ENCODE peak calls at places on chromosomes 6 and 20, in seven cellular contexts. M is stomach, U is HCT116, T is sigmoid colon, D is transverse colon, G is K562, P is upper lobe of left lung. V is an unnamed sample.

GRCh38 chr6:151716446-151717047 is 90.9 kb upstream of the ESR1 start:
- DNase-seq in M (no peak), U (no peak), T (no peak), D (no peak), G (no peak), P (peak; percentile 53), V (no peak)

GRCh38 chr20:44495257-44495656 is 19.6 kb downstream of the TTPAL start:
- DNase-seq in M (no peak), U (no peak), T (no peak), D (no peak), G (no peak), P (no peak), V (no peak)

GRCh38 chr6:13429406-13429753 is 58.0 kb downstream of the GFOD1 start:
- DNase-seq in M (no peak), U (no peak), T (no peak), D (no peak), G (no peak), P (peak; percentile 16), V (no peak)

GRCh38 chr6:111727798-111728197 is 122.1 kb upstream of the TRAF3IP2 start:
- DNase-seq in M (no peak), U (peak; percentile 16), T (no peak), D (no peak), G (peak; percentile 29), P (no peak), V (no peak)

GRCh38 chr6:111038534-111039252 is 48.6 kb upstream of the SLC16A10 start:
- DNase-seq in M (no peak), U (no peak), T (no peak), D (no peak), G (peak; percentile 2), P (no peak), V (peak; percentile 30)

GRCh38 chr6:148769304-148769968 is 22.6 kb downstream of the UST start:
- DNase-seq in M (no peak), U (no peak), T (no peak), D (no peak), G (no peak), P (no peak), V (no peak)

GRCh38 chr6:83252717-83253116 is 59.6 kb downstream of the RWDD2A start:
- DNase-seq in M (no peak), U (no peak), T (no peak), D (no peak), G (no peak), P (no peak), V (no peak)

GRCh38 chr6:22146581-22147468 is 150.0 kb downstream of the PRL start:
- DNase-seq in M (no peak), U (no peak), T (no peak), D (no peak), G (no peak), P (no peak), V (no peak)

GRCh38 chr20:57664476-57664875 is 44.2 kb upstream of the ZBP1 start:
- DNase-seq in M (no peak), U (no peak), T (peak; percentile 57), D (peak; percentile 3), G (no peak), P (no peak), V (no peak)

GRCh38 chr6:157770946-157771345 is 52.1 kb upstream of the SNX9 start:
- DNase-seq in M (no peak), U (no peak), T (no peak), D (no peak), G (no peak), P (no peak), V (no peak)

GRCh38 chr20:13059398-13060136 is 50.8 kb downstream of the SPTLC3 start:
- DNase-seq in M (no peak), U (no peak), T (no peak), D (no peak), G (no peak), P (no peak), V (no peak)

GRCh38 chr6:25851961-25852360 is 20.1 kb upstream of the SLC17A1 start:
- DNase-seq in M (no peak), U (no peak), T (no peak), D (no peak), G (no peak), P (no peak), V (no peak)

GRCh38 chr20:41268917-41269652 is 48.4 kb downstream of the ZHX3 start:
- DNase-seq in M (no peak), U (no peak), T (no peak), D (no peak), G (no peak), P (no peak), V (no peak)

GRCh38 chr6:95228636-95229035 is 348.7 kb upstream of the MANEA start:
- DNase-seq in M (no peak), U (no peak), T (no peak), D (no peak), G (no peak), P (no peak), V (no peak)

GRCh38 chr20:57695012-57695411 is 14.8 kb downstream of the PMEPA1 start:
- DNase-seq in M (peak; percentile 74), U (peak; percentile 48), T (no peak), D (no peak), G (no peak), P (peak; percentile 50), V (no peak)

GRCh38 chr6:83193747-83194582 is 808 bp downstream of the RWDD2A start:
- DNase-seq in M (peak; percentile 51), U (peak; percentile 21), T (peak; percentile 76), D (peak; percentile 57), G (peak; percentile 63), P (peak; percentile 57), V (peak; percentile 21)

GRCh38 chr6:10237284-10238043 is 177.4 kb downstream of the TFAP2A start:
- DNase-seq in M (no peak), U (peak; percentile 86), T (no peak), D (peak; percentile 10), G (no peak), P (no peak), V (no peak)

GRCh38 chr6:10513544-10513943 is 7.6 kb upstream of the GCNT2 start:
- DNase-seq in M (no peak), U (no peak), T (no peak), D (no peak), G (no peak), P (no peak), V (no peak)

GRCh38 chr6:27791182-27791939 is 120.8 kb downstream of the OR2B2 start:
- DNase-seq in M (peak; percentile 43), U (peak; percentile 75), T (peak; percentile 80), D (peak; percentile 54), G (peak; percentile 60), P (peak; percentile 67), V (peak; percentile 33)

GRCh38 chr6:11393713-11394627 is 143.6 kb upstream of the TMEM170B start:
- DNase-seq in M (no peak), U (no peak), T (no peak), D (no peak), G (no peak), P (no peak), V (no peak)

DNA sequence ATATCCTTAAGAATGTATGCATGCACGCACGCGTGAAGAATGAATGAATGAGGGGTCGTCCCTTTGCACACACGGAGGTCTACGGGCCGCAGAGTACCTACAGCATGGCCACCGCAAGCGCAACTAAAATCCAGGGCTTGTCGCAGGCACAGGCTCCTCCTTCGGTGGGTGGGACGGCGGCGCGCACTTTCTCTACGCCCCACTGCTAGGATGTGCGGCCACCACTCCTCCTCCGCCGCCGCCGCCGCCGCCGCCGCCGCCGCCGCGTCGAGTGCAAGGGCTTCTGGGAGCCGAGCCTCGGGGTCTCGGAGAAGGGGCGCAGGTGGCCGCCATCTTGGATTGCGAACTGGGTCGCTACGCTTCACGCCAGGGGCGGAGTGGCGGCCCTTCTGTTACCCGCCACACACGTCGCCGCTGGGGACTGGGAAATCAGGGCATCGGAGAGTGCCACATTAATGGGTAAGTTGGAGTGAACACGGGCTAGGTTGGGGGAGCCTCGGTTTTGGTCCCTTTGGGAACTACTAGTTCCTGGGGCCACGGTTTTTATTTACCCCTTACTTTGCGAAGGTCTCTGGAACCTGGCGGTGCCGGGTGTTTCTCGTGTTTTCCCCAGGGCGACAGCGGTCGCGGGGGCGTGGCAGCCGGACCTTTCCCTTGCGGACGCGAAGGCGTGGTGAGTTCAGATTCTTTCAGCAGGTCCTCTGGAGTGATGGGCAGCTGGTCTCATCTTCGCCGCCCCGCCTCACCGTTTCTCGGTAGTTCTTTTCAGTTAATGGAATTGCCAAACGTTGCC is at the start of gene KPNA5:
- DNase-seq in M (peak; percentile 90), U (peak; percentile 68), T (peak; percentile 94), D (peak; percentile 93), G (peak; percentile 85), P (peak; percentile 95), V (peak; percentile 74)
- TF ChIP-seq POLR2A in M (no peak), U (peak; percentile 98), T (peak; percentile 32), D (peak; percentile 58), G (peak; percentile 95), P (peak; percentile 22), V (peak; percentile 96)

DNA sequence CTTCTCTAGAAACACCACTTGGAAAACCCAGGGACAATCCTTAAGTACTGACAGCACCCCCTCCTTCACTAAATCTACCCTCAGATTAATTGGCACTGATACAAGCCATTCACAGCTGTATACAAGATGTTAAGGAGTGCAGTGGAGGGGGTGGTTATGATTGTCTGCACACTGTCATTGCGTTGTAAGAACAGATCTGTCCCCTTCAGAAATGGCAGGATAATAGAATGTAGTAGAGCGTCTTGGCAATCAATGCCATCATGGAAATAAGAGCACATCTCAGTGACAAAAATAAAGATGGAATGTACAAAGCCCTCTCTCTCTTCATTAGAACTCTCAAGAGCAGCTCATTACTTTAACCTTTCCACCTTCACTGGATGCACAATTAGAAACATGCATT is 324.9 kb upstream of the TBX18 start:
- DNase-seq in M (no peak), U (no peak), T (no peak), D (no peak), G (no peak), P (no peak), V (no peak)
- TF ChIP-seq POLR2AphosphoS5 in M (no peak), U (no peak), T (no peak), D (no peak), G (no peak), P (no peak), V (no peak)

GRCh38 chr20:62897666-62898065 is 28.6 kb downstream of the DIDO1 start:
- DNase-seq in M (no peak), U (no peak), T (peak; percentile 62), D (no peak), G (no peak), P (no peak), V (no peak)
- TF ChIP-seq POLR2A in M (no peak), U (no peak), T (no peak), D (no peak), G (no peak), P (no peak), V (no peak)

DNA sequence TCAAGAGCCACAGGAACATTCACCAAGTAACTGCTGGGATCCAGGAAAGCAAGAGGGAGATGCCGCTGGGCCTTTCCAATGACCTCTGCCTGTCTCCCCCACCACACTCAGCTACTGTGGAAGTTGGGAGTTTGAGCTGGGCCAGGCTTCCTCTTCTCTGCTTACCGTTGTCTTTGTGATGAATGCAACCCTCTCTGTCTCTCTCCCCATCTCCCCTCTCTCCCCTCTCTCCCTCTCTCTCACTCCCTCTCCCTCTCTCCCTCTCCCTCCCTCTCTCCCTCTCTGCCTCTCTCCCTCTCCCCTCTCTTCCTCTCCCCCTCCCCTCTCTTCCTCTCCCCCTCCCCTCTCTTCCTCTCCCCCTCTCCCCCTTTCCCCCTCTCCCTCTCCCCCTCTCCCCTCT is 54.8 kb downstream of the EDN3 start:
- DNase-seq in M (no peak), U (no peak), T (no peak), D (no peak), G (no peak), P (no peak), V (no peak)
- TF ChIP-seq POLR2AphosphoS5 in M (no peak), U (no peak), T (no peak), D (no peak), G (no peak), P (no peak), V (no peak)